ENCODE peak calls at places on chromosomes 3 and 15, in six cellular contexts. O, E, Q, K, Z and R are unnamed samples.

GRCh38 chr3:14532691-14533456 is 7.3 kb downstream of the GRIP2 start:
- DNase-seq in O (no peak), E (no peak), Q (peak), K (no peak), Z (no peak), R (no peak)

GRCh38 chr3:30286007-30286669 is 320.3 kb upstream of the TGFBR2 start:
- DNase-seq in O (peak), E (peak), Q (peak), K (no peak), Z (no peak), R (peak)

GRCh38 chr3:127408684-127409420 is 121.0 kb upstream of the PRR20G start:
- DNase-seq in O (no peak), E (no peak), Q (no peak), K (peak), Z (no peak), R (no peak)

GRCh38 chr3:53635041-53635440 is 140.6 kb downstream of the CACNA1D start:
- DNase-seq in O (no peak), E (no peak), Q (no peak), K (no peak), Z (no peak), R (no peak)

GRCh38 chr3:42799376-42799775 is 4.9 kb downstream of the HIGD1A start:
- DNase-seq in O (no peak), E (no peak), Q (no peak), K (no peak), Z (no peak), R (no peak)

GRCh38 chr3:40258555-40258954 is 51.0 kb upstream of the EIF1B start:
- DNase-seq in O (no peak), E (no peak), Q (no peak), K (no peak), Z (no peak), R (peak)

GRCh38 chr3:17639765-17640164 is 102.7 kb downstream of the TBC1D5 start:
- DNase-seq in O (peak), E (no peak), Q (peak), K (no peak), Z (no peak), R (peak)

GRCh38 chr3:96814581-96815567 is at the start of gene EPHA6:
- DNase-seq in O (no peak), E (no peak), Q (no peak), K (no peak), Z (no peak), R (no peak)

GRCh38 chr15:68312701-68313204 is 35.2 kb downstream of the FEM1B start:
- DNase-seq in O (no peak), E (no peak), Q (no peak), K (no peak), Z (no peak), R (no peak)

GRCh38 chr3:134423153-134423552 is 48.9 kb upstream of the AMOTL2 start:
- DNase-seq in O (no peak), E (no peak), Q (no peak), K (no peak), Z (no peak), R (no peak)

GRCh38 chr3:187212705-187213104 is 15.4 kb downstream of the RTP1 start:
- DNase-seq in O (no peak), E (peak), Q (no peak), K (no peak), Z (no peak), R (no peak)

GRCh38 chr15:57903626-57904025 is 161.9 kb downstream of the ALDH1A2 start:
- DNase-seq in O (no peak), E (no peak), Q (no peak), K (no peak), Z (no peak), R (no peak)